ENCODE peak calls at places on chromosomes 13 and 19, in eight cellular contexts. B is IMR-90, I is Peyer's patch, K is breast epithelium, F is heart left ventricle, W is uterus, T is ovary, P is HCT116. Z is an unnamed sample. For H3K4me1, the result is how much of the 10 kb centered on the place peaks cover.

GRCh38 chr13:28001837-28002473 is 13.5 kb upstream of the URAD start:
- DNase-seq in B (no peak), I (no peak), K (no peak), F (no peak), W (no peak), T (no peak), P (no peak), Z (no peak)

GRCh38 chr19:1218751-1219567 is 13.4 kb downstream of the STK11 start:
- DNase-seq in B (no peak), I (no peak), K (no peak), F (no peak), W (no peak), T (no peak), P (no peak), Z (no peak)

GRCh38 chr13:38334845-38335244 is 14.8 kb upstream of the UFM1 start:
- DNase-seq in B (no peak), I (no peak), K (no peak), F (no peak), W (no peak), T (no peak), P (no peak), Z (no peak)

GRCh38 chr19:41745761-41746160 is 9.6 kb upstream of the CEACAM6 start:
- DNase-seq in B (no peak), I (no peak), K (no peak), F (no peak), W (no peak), T (no peak), P (no peak), Z (no peak)

GRCh38 chr13:72798817-72799216 is 16.9 kb downstream of the PIBF1 start:
- DNase-seq in B (no peak), I (no peak), K (no peak), F (no peak), W (no peak), T (no peak), P (no peak), Z (no peak)

GRCh38 chr19:2488942-2489731 is 13.2 kb downstream of the GADD45B start:
- DNase-seq in B (no peak), I (no peak), K (no peak), F (peak), W (no peak), T (peak), P (no peak), Z (peak)

GRCh38 chr13:33191425-33192221 is 93.9 kb downstream of the STARD13 start:
- DNase-seq in B (peak), I (no peak), K (no peak), F (no peak), W (no peak), T (no peak), P (no peak), Z (no peak)

GRCh38 chr19:2278504-2279158 is 3.3 kb downstream of the PEAK3 start:
- DNase-seq in B (no peak), I (no peak), K (no peak), F (no peak), W (no peak), T (no peak), P (no peak), Z (no peak)

GRCh38 chr19:33329727-33330126 is 27.4 kb upstream of the CEBPA start:
- DNase-seq in B (no peak), I (no peak), K (no peak), F (no peak), W (no peak), T (no peak), P (no peak), Z (no peak)

GRCh38 chr13:51257187-51257586 is 35.0 kb downstream of the FAM124A start:
- DNase-seq in B (no peak), I (no peak), K (no peak), F (no peak), W (no peak), T (no peak), P (no peak), Z (no peak)

GRCh38 chr13:90968510-90968909 is 379.0 kb upstream of the MIR17HG start:
- DNase-seq in B (no peak), I (no peak), K (no peak), F (no peak), W (no peak), T (no peak), P (peak), Z (no peak)

GRCh38 chr13:52926971-52927370 is 78.5 kb upstream of the PCDH8 start:
- DNase-seq in B (no peak), I (no peak), K (no peak), F (no peak), W (no peak), T (no peak), P (no peak), Z (no peak)

GRCh38 chr19:33556261-33556660 is 34.7 kb upstream of the PEPD start:
- DNase-seq in B (no peak), I (no peak), K (no peak), F (no peak), W (no peak), T (no peak), P (no peak), Z (no peak)

GRCh38 chr13:67048084-67048792 is 181.9 kb downstream of the PCDH9 start:
- DNase-seq in B (peak), I (no peak), K (no peak), F (no peak), W (no peak), T (no peak), P (no peak), Z (no peak)

GRCh38 chr13:112752711-112753541 is 63.1 kb downstream of the ATP11A start:
- DNase-seq in B (no peak), I (no peak), K (no peak), F (no peak), W (peak), T (no peak), P (no peak), Z (no peak)

GRCh38 chr13:50188696-50189095 is 173.5 kb downstream of the KCNRG start:
- DNase-seq in B (no peak), I (no peak), K (no peak), F (no peak), W (no peak), T (no peak), P (no peak), Z (no peak)

GRCh38 chr19:8577247-8577646 is at the start of gene MYO1F:
- DNase-seq in B (no peak), I (peak), K (no peak), F (peak), W (no peak), T (no peak), P (no peak), Z (peak)

GRCh38 chr13:114106526-114106925 is 25.9 kb downstream of the RASA3 start:
- DNase-seq in B (no peak), I (no peak), K (no peak), F (peak), W (no peak), T (no peak), P (no peak), Z (peak)

GRCh38 chr13:71801781-71802180 is 65.2 kb downstream of the DACH1 start:
- DNase-seq in B (no peak), I (no peak), K (no peak), F (no peak), W (no peak), T (no peak), P (no peak), Z (no peak)

GRCh38 chr19:8363803-8364771 is at the start of gene ANGPTL4:
- DNase-seq in B (peak), I (peak), K (peak), F (peak), W (peak), T (no peak), P (peak), Z (peak)

GRCh38 chr19:32407004-32407992 is 1.7 kb downstream of the DPY19L3 start:
- DNase-seq in B (peak), I (no peak), K (no peak), F (no peak), W (peak), T (peak), P (no peak), Z (no peak)

GRCh38 chr19:30781047-30781446 is 408.9 kb downstream of the ZNF536 start:
- DNase-seq in B (no peak), I (no peak), K (no peak), F (no peak), W (no peak), T (no peak), P (no peak), Z (no peak)

GRCh38 chr19:35479278-35479677 is 11.0 kb downstream of the KRTDAP start:
- DNase-seq in B (no peak), I (no peak), K (no peak), F (no peak), W (no peak), T (no peak), P (no peak), Z (no peak)

GRCh38 chr19:10713317-10713716 is 4.6 kb upstream of the DNM2 start:
- DNase-seq in B (no peak), I (no peak), K (no peak), F (no peak), W (no peak), T (no peak), P (no peak), Z (no peak)

GRCh38 chr19:9835507-9835949 is 410 bp downstream of the PIN1 start:
- DNase-seq in B (no peak), I (no peak), K (no peak), F (no peak), W (no peak), T (no peak), P (no peak), Z (peak)

GRCh38 chr13:113951246-113951999 is 22.5 kb downstream of the C13orf46 start:
- DNase-seq in B (peak), I (peak), K (peak), F (peak), W (peak), T (peak), P (peak), Z (peak)

GRCh38 chr13:66558511-66558910 is 671.6 kb downstream of the PCDH9 start:
- DNase-seq in B (peak), I (no peak), K (no peak), F (no peak), W (no peak), T (no peak), P (no peak), Z (no peak)

GRCh38 chr19:16402076-16402475 is 69.7 kb downstream of the EPS15L1 start:
- DNase-seq in B (no peak), I (no peak), K (no peak), F (no peak), W (no peak), T (no peak), P (no peak), Z (no peak)

GRCh38 chr19:38975214-38975860 is at the start of gene FBXO17:
- DNase-seq in B (peak), I (no peak), K (no peak), F (peak), W (peak), T (peak), P (no peak), Z (peak)

GRCh38 chr19:55616395-55616875 is 7.9 kb downstream of the ZNF784 start:
- DNase-seq in B (no peak), I (no peak), K (no peak), F (no peak), W (no peak), T (no peak), P (no peak), Z (no peak)

GRCh38 chr13:112193463-112194166 is 126.7 kb downstream of the SOX1 start:
- DNase-seq in B (no peak), I (no peak), K (no peak), F (no peak), W (no peak), T (no peak), P (no peak), Z (no peak)

GRCh38 chr13:52428295-52428694 is 22.1 kb downstream of the VPS36 start:
- DNase-seq in B (peak), I (no peak), K (no peak), F (no peak), W (no peak), T (no peak), P (no peak), Z (no peak)

GRCh38 chr13:72221276-72221962 is 354.4 kb upstream of the DACH1 start:
- DNase-seq in B (no peak), I (no peak), K (no peak), F (peak), W (no peak), T (no peak), P (peak), Z (peak)

GRCh38 chr19:39498262-39499081 is at the start of gene DLL3:
- DNase-seq in B (peak), I (no peak), K (no peak), F (no peak), W (no peak), T (no peak), P (no peak), Z (no peak)

GRCh38 chr19:37519890-37520289 is 13.2 kb downstream of the ZNF793 start:
- DNase-seq in B (peak), I (no peak), K (no peak), F (no peak), W (no peak), T (no peak), P (no peak), Z (no peak)

GRCh38 chr13:65064967-65065366 is 2165.2 kb downstream of the PCDH9 start:
- DNase-seq in B (no peak), I (no peak), K (no peak), F (no peak), W (no peak), T (no peak), P (peak), Z (no peak)

GRCh38 chr19:18098891-18099622 is 1.5 kb downstream of the MAST3 start:
- DNase-seq in B (no peak), I (peak), K (no peak), F (no peak), W (no peak), T (no peak), P (no peak), Z (no peak)
- H3K27ac ChIP-seq in B (no peak), I (no peak), K (no peak), F (no peak), W (no peak), T (no peak), P (no peak), Z (no peak)

GRCh38 chr19:58570770-58571574 is 2.2 kb downstream of the MZF1 start:
- DNase-seq in B (no peak), I (peak), K (no peak), F (peak), W (peak), T (peak), P (no peak), Z (peak)

GRCh38 chr19:58573658-58574164 is 576 bp upstream of the MZF1 start:
- DNase-seq in B (no peak), I (no peak), K (no peak), F (no peak), W (no peak), T (no peak), P (no peak), Z (no peak)

GRCh38 chr19:58572026-58572817 is 913 bp downstream of the MZF1 start:
- DNase-seq in B (no peak), I (no peak), K (no peak), F (no peak), W (peak), T (no peak), P (no peak), Z (no peak)

GRCh38 chr19:58571575-58571947 is 1.6 kb downstream of the MZF1 start:
- DNase-seq in B (no peak), I (peak), K (no peak), F (peak), W (no peak), T (peak), P (no peak), Z (no peak)

GRCh38 chr19:58572818-58573657 is at the start of gene MZF1:
- DNase-seq in B (peak), I (peak), K (peak), F (peak), W (peak), T (peak), P (peak), Z (peak)
- TF ChIP-seq POLR2A in B (peak), I (peak), K (no peak), F (peak), W (no peak), T (peak), P (no peak), Z (peak)

DNA sequence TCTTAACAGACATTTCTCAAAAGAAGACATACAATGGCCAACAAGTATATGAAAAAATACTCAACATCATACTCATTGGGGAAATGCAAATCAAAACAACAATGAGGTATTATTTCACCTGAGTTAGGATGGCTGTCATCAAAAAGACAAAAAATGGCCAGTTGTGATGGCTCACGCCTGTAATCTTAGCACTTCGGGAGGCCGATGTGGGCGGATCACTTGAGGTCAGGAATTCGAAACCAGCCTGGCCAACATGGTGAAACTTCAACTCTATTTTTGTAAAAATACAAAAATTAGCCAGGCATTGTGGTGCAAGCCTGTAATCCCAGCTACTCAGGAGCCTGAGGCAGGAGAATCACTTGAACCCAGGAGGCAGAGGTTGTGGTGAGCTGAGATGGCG is 22.0 kb downstream of the CEACAM16 start:
- DNase-seq in B (no peak), I (no peak), K (no peak), F (no peak), W (no peak), T (no peak), P (no peak), Z (no peak)
- H3K4me1 ChIP-seq in B (under half), I (under half), K (under half), F (under half), W (under half), T (under half), P (half or more), Z (half or more)

GRCh38 chr13:35700661-35701060 is 224.2 kb upstream of the MAB21L1 start:
- DNase-seq in B (peak), I (no peak), K (no peak), F (no peak), W (no peak), T (no peak), P (no peak), Z (no peak)
- H3K27ac ChIP-seq in B (peak), I (no peak), K (peak), F (no peak), W (no peak), T (no peak), P (no peak), Z (no peak)

DNA sequence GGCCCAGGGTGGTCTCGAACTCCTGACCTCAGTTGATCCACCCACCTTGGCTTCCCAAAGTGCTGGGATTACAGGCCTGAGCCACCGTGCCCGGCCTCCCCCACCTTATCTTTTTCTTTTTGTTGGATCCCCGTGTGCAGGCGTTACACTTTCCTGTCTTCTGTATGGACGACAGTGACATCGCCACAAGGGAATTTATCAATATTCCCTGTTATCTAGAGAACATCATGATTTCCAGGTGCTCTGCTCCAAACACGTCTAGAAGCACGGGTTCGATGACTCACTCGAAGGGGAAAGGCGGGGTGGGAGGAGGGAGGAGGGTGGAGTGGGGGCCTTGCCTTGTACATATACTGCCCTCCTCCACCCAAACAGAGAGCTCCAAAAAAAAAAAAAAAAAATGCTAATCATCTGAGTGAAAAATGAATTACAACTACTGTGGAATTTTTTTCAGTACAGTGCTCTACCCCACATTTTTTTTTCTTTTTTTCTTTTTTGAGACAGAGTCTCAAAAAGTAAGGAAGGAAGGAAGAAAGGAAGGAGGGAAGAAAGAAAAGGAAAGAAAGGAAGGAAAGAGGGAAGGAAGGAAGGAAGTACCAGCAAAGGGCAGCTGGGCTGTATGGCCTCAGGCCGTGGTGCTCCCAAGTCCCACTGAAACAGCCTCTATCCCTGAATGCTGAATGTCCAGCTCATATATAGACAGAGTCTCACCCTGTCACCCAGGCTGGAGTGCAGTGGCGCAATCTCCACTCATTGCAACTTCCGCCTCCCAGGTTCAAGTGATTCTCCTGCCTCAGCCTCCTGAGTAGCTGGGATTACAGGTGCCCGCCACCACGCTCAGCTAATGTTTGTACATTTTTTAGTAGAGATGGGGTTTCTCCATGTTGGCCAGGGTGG is 36.8 kb downstream of the INSR start:
- DNase-seq in B (peak), I (no peak), K (no peak), F (no peak), W (peak), T (peak), P (peak), Z (no peak)
- TF ChIP-seq POLR2A in B (no peak), I (no peak), K (no peak), F (no peak), W (no peak), T (no peak), P (no peak), Z (peak)

GRCh38 chr19:12163841-12164240 is 945 bp downstream of the ZNF136 start:
- DNase-seq in B (peak), I (no peak), K (no peak), F (no peak), W (no peak), T (no peak), P (no peak), Z (no peak)
- H3K4me1 ChIP-seq in B (under half), I (under half), K (under half), F (under half), W (under half), T (under half), P (under half), Z (under half)

DNA sequence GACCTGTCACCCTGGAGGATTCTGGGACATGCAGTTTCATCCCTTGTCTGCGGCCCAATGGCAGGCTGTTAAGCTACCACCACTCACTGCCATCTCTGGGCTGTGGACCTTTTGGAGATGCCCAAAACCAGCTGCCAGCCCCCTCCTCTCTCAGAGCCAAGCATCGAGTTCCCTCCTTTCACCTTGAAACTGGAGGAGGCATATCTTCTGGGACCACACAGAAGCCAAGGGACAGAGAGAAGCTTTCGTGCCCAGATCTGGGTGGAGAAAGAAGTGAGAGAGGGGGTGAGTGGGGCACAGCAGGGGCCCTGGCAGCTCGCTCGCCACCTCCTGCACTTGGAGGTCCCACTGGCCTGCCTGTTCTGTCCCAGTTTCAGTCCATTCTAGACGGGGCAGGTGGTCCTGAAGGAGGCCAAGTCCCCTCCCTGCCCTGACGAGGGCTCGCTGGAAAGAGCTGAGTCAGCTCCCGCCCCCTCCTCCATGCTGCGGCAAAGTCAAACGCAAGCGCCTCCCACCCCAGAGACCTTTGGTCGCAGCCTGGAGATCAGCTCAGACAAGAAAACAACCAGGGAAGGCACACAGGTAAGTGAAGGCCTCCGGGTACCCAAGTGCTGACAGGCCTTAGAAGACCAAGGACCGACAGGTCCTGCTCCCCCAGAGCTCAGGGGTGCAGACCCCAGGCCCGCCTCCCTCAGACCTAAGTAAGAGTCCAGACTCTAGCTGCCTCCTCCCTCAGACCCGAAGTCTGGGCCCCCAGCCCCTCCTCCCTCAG is 3.8 kb downstream of the BCAT2 start:
- DNase-seq in B (peak), I (no peak), K (no peak), F (no peak), W (no peak), T (peak), P (no peak), Z (peak)
- H3K27ac ChIP-seq in B (no peak), I (peak), K (no peak), F (no peak), W (no peak), T (no peak), P (no peak), Z (peak)

GRCh38 chr19:13154241-13154778 is 4.1 kb downstream of the IER2 start:
- DNase-seq in B (peak), I (peak), K (peak), F (peak), W (peak), T (peak), P (no peak), Z (peak)

GRCh38 chr19:13154911-13155471 is 4.8 kb downstream of the IER2 start:
- DNase-seq in B (peak), I (peak), K (peak), F (no peak), W (peak), T (peak), P (peak), Z (peak)

GRCh38 chr19:13156968-13157882 is 7.0 kb downstream of the IER2 start:
- DNase-seq in B (no peak), I (no peak), K (no peak), F (no peak), W (no peak), T (no peak), P (no peak), Z (no peak)

GRCh38 chr19:13153627-13154240 is 3.5 kb downstream of the IER2 start:
- DNase-seq in B (no peak), I (peak), K (peak), F (no peak), W (peak), T (peak), P (no peak), Z (peak)

GRCh38 chr19:13155472-13156284 is 5.5 kb downstream of the IER2 start:
- DNase-seq in B (peak), I (peak), K (peak), F (peak), W (peak), T (peak), P (no peak), Z (peak)
- TF ChIP-seq POLR2A in B (peak), I (peak), K (no peak), F (peak), W (no peak), T (no peak), P (peak), Z (peak)